ENCODE peak calls at places on chromosomes 3 and 15, in nine cellular contexts. One of them, this sample, is unnamed.

GRCh38 chr3:39814007-39814406 is 4.6 kb downstream of the MYRIP start:
- DNase-seq in left ventricle myocardium inferior: no peak
- DNase-seq in BJ: no peak
- DNase-seq in activated CD4-positive, alpha-beta T cell treated with anti-CD3 and anti-CD28 coated beads for 24 hours: no peak
- DNase-seq in RWPE1: no peak
- DNase-seq in Ammon's horn: peak
- DNase-seq in hepatic stellate cell: no peak
- DNase-seq in fibroblast of the conjunctiva: peak
- DNase-seq in activated T-cell treated with anti-CD3 and anti-CD28 coated beads, Interleukin-2, amount 50 U/mL, for 72 hours: no peak
- DNase-seq in this sample: no peak

GRCh38 chr3:197298858-197299854 is 744 bp upstream of the DLG1 start:
- DNase-seq in left ventricle myocardium inferior: peak
- DNase-seq in activated T-cell treated with anti-CD3 and anti-CD28 coated beads, Interleukin-2, amount 50 U/mL, for 72 hours: peak
- DNase-seq in RWPE1: peak
- DNase-seq in fibroblast of the conjunctiva: no peak
- DNase-seq in activated CD4-positive, alpha-beta T cell treated with anti-CD3 and anti-CD28 coated beads for 24 hours: no peak
- DNase-seq in Ammon's horn: no peak
- DNase-seq in BJ: no peak
- DNase-seq in hepatic stellate cell: no peak
- DNase-seq in this sample: peak

GRCh38 chr3:114608293-114608692 is 314.5 kb downstream of the TIGIT start:
- DNase-seq in Ammon's horn: no peak
- DNase-seq in hepatic stellate cell: peak
- DNase-seq in left ventricle myocardium inferior: no peak
- DNase-seq in activated T-cell treated with anti-CD3 and anti-CD28 coated beads, Interleukin-2, amount 50 U/mL, for 72 hours: no peak
- DNase-seq in activated CD4-positive, alpha-beta T cell treated with anti-CD3 and anti-CD28 coated beads for 24 hours: no peak
- DNase-seq in RWPE1: peak
- DNase-seq in fibroblast of the conjunctiva: peak
- DNase-seq in BJ: peak
- DNase-seq in this sample: no peak

GRCh38 chr15:87739866-87740265 is 516.7 kb downstream of the NTRK3 start:
- DNase-seq in left ventricle myocardium inferior: no peak
- DNase-seq in RWPE1: no peak
- DNase-seq in hepatic stellate cell: no peak
- DNase-seq in activated CD4-positive, alpha-beta T cell treated with anti-CD3 and anti-CD28 coated beads for 24 hours: no peak
- DNase-seq in BJ: no peak
- DNase-seq in fibroblast of the conjunctiva: no peak
- DNase-seq in Ammon's horn: no peak
- DNase-seq in activated T-cell treated with anti-CD3 and anti-CD28 coated beads, Interleukin-2, amount 50 U/mL, for 72 hours: no peak
- DNase-seq in this sample: no peak

GRCh38 chr3:13827256-13827655 is 52.6 kb downstream of the WNT7A start:
- DNase-seq in hepatic stellate cell: no peak
- DNase-seq in activated CD4-positive, alpha-beta T cell treated with anti-CD3 and anti-CD28 coated beads for 24 hours: no peak
- DNase-seq in RWPE1: no peak
- DNase-seq in fibroblast of the conjunctiva: no peak
- DNase-seq in Ammon's horn: no peak
- DNase-seq in BJ: no peak
- DNase-seq in activated T-cell treated with anti-CD3 and anti-CD28 coated beads, Interleukin-2, amount 50 U/mL, for 72 hours: no peak
- DNase-seq in left ventricle myocardium inferior: no peak
- DNase-seq in this sample: no peak

GRCh38 chr3:163364717-163365116 is 1713.6 kb downstream of the SI start:
- DNase-seq in BJ: peak
- DNase-seq in left ventricle myocardium inferior: no peak
- DNase-seq in Ammon's horn: no peak
- DNase-seq in RWPE1: no peak
- DNase-seq in fibroblast of the conjunctiva: no peak
- DNase-seq in hepatic stellate cell: no peak
- DNase-seq in activated T-cell treated with anti-CD3 and anti-CD28 coated beads, Interleukin-2, amount 50 U/mL, for 72 hours: no peak
- DNase-seq in activated CD4-positive, alpha-beta T cell treated with anti-CD3 and anti-CD28 coated beads for 24 hours: no peak
- DNase-seq in this sample: no peak

GRCh38 chr3:196406806-196407470 is 25.3 kb downstream of the UBXN7 start:
- DNase-seq in fibroblast of the conjunctiva: peak
- DNase-seq in BJ: peak
- DNase-seq in activated T-cell treated with anti-CD3 and anti-CD28 coated beads, Interleukin-2, amount 50 U/mL, for 72 hours: no peak
- DNase-seq in activated CD4-positive, alpha-beta T cell treated with anti-CD3 and anti-CD28 coated beads for 24 hours: no peak
- DNase-seq in RWPE1: no peak
- DNase-seq in Ammon's horn: no peak
- DNase-seq in hepatic stellate cell: peak
- DNase-seq in left ventricle myocardium inferior: no peak
- DNase-seq in this sample: no peak

GRCh38 chr15:65525622-65526021 is 4.6 kb upstream of the HACD3 start:
- DNase-seq in BJ: no peak
- DNase-seq in hepatic stellate cell: no peak
- DNase-seq in activated CD4-positive, alpha-beta T cell treated with anti-CD3 and anti-CD28 coated beads for 24 hours: no peak
- DNase-seq in Ammon's horn: no peak
- DNase-seq in activated T-cell treated with anti-CD3 and anti-CD28 coated beads, Interleukin-2, amount 50 U/mL, for 72 hours: no peak
- DNase-seq in fibroblast of the conjunctiva: no peak
- DNase-seq in left ventricle myocardium inferior: peak
- DNase-seq in RWPE1: no peak
- DNase-seq in this sample: no peak

GRCh38 chr3:149142647-149143046 is 13.2 kb downstream of the HPS3 start:
- DNase-seq in activated CD4-positive, alpha-beta T cell treated with anti-CD3 and anti-CD28 coated beads for 24 hours: no peak
- DNase-seq in activated T-cell treated with anti-CD3 and anti-CD28 coated beads, Interleukin-2, amount 50 U/mL, for 72 hours: no peak
- DNase-seq in left ventricle myocardium inferior: no peak
- DNase-seq in hepatic stellate cell: no peak
- DNase-seq in fibroblast of the conjunctiva: no peak
- DNase-seq in BJ: no peak
- DNase-seq in RWPE1: no peak
- DNase-seq in Ammon's horn: no peak
- DNase-seq in this sample: no peak

GRCh38 chr3:114144909-114145688 is 33.8 kb downstream of the DRD3 start:
- DNase-seq in RWPE1: peak
- DNase-seq in activated CD4-positive, alpha-beta T cell treated with anti-CD3 and anti-CD28 coated beads for 24 hours: no peak
- DNase-seq in BJ: peak
- DNase-seq in left ventricle myocardium inferior: no peak
- DNase-seq in fibroblast of the conjunctiva: peak
- DNase-seq in hepatic stellate cell: peak
- DNase-seq in activated T-cell treated with anti-CD3 and anti-CD28 coated beads, Interleukin-2, amount 50 U/mL, for 72 hours: peak
- DNase-seq in Ammon's horn: peak
- DNase-seq in this sample: no peak

GRCh38 chr3:184239221-184239620 is 9.5 kb downstream of the ALG3 start:
- DNase-seq in BJ: no peak
- DNase-seq in RWPE1: no peak
- DNase-seq in activated T-cell treated with anti-CD3 and anti-CD28 coated beads, Interleukin-2, amount 50 U/mL, for 72 hours: no peak
- DNase-seq in hepatic stellate cell: no peak
- DNase-seq in Ammon's horn: no peak
- DNase-seq in fibroblast of the conjunctiva: no peak
- DNase-seq in left ventricle myocardium inferior: no peak
- DNase-seq in activated CD4-positive, alpha-beta T cell treated with anti-CD3 and anti-CD28 coated beads for 24 hours: no peak
- DNase-seq in this sample: no peak

GRCh38 chr3:30610702-30611410 is 4.5 kb downstream of the TGFBR2 start:
- DNase-seq in hepatic stellate cell: no peak
- DNase-seq in activated CD4-positive, alpha-beta T cell treated with anti-CD3 and anti-CD28 coated beads for 24 hours: no peak
- DNase-seq in BJ: no peak
- DNase-seq in left ventricle myocardium inferior: no peak
- DNase-seq in Ammon's horn: no peak
- DNase-seq in activated T-cell treated with anti-CD3 and anti-CD28 coated beads, Interleukin-2, amount 50 U/mL, for 72 hours: no peak
- DNase-seq in fibroblast of the conjunctiva: no peak
- DNase-seq in RWPE1: no peak
- DNase-seq in this sample: no peak

GRCh38 chr3:157542711-157543485 is 39.7 kb upstream of the VEPH1 start:
- DNase-seq in fibroblast of the conjunctiva: peak
- DNase-seq in BJ: no peak
- DNase-seq in Ammon's horn: no peak
- DNase-seq in hepatic stellate cell: peak
- DNase-seq in RWPE1: peak
- DNase-seq in activated T-cell treated with anti-CD3 and anti-CD28 coated beads, Interleukin-2, amount 50 U/mL, for 72 hours: no peak
- DNase-seq in left ventricle myocardium inferior: peak
- DNase-seq in activated CD4-positive, alpha-beta T cell treated with anti-CD3 and anti-CD28 coated beads for 24 hours: no peak
- DNase-seq in this sample: peak

GRCh38 chr3:132236701-132237651 is 80.2 kb upstream of the ACP3 start:
- DNase-seq in hepatic stellate cell: no peak
- DNase-seq in left ventricle myocardium inferior: no peak
- DNase-seq in activated CD4-positive, alpha-beta T cell treated with anti-CD3 and anti-CD28 coated beads for 24 hours: no peak
- DNase-seq in RWPE1: no peak
- DNase-seq in BJ: no peak
- DNase-seq in Ammon's horn: no peak
- DNase-seq in activated T-cell treated with anti-CD3 and anti-CD28 coated beads, Interleukin-2, amount 50 U/mL, for 72 hours: no peak
- DNase-seq in fibroblast of the conjunctiva: no peak
- DNase-seq in this sample: no peak

GRCh38 chr3:105527949-105528348 is 161.2 kb downstream of the ALCAM start:
- DNase-seq in activated CD4-positive, alpha-beta T cell treated with anti-CD3 and anti-CD28 coated beads for 24 hours: peak
- DNase-seq in fibroblast of the conjunctiva: no peak
- DNase-seq in left ventricle myocardium inferior: no peak
- DNase-seq in BJ: no peak
- DNase-seq in RWPE1: peak
- DNase-seq in hepatic stellate cell: no peak
- DNase-seq in Ammon's horn: no peak
- DNase-seq in activated T-cell treated with anti-CD3 and anti-CD28 coated beads, Interleukin-2, amount 50 U/mL, for 72 hours: peak
- DNase-seq in this sample: no peak

GRCh38 chr15:65690778-65691177 is 69.0 kb downstream of the SLC24A1 start:
- DNase-seq in activated CD4-positive, alpha-beta T cell treated with anti-CD3 and anti-CD28 coated beads for 24 hours: no peak
- DNase-seq in activated T-cell treated with anti-CD3 and anti-CD28 coated beads, Interleukin-2, amount 50 U/mL, for 72 hours: no peak
- DNase-seq in BJ: no peak
- DNase-seq in fibroblast of the conjunctiva: peak
- DNase-seq in hepatic stellate cell: no peak
- DNase-seq in left ventricle myocardium inferior: no peak
- DNase-seq in RWPE1: no peak
- DNase-seq in Ammon's horn: no peak
- DNase-seq in this sample: no peak

GRCh38 chr3:4060064-4060463 is 243.1 kb upstream of the SETMAR start:
- DNase-seq in Ammon's horn: no peak
- DNase-seq in activated T-cell treated with anti-CD3 and anti-CD28 coated beads, Interleukin-2, amount 50 U/mL, for 72 hours: no peak
- DNase-seq in left ventricle myocardium inferior: no peak
- DNase-seq in hepatic stellate cell: no peak
- DNase-seq in RWPE1: peak
- DNase-seq in activated CD4-positive, alpha-beta T cell treated with anti-CD3 and anti-CD28 coated beads for 24 hours: no peak
- DNase-seq in BJ: no peak
- DNase-seq in fibroblast of the conjunctiva: no peak
- DNase-seq in this sample: no peak

GRCh38 chr15:58517252-58517681 is 85.5 kb downstream of the LIPC start:
- DNase-seq in Ammon's horn: no peak
- DNase-seq in activated CD4-positive, alpha-beta T cell treated with anti-CD3 and anti-CD28 coated beads for 24 hours: no peak
- DNase-seq in left ventricle myocardium inferior: no peak
- DNase-seq in RWPE1: no peak
- DNase-seq in BJ: no peak
- DNase-seq in activated T-cell treated with anti-CD3 and anti-CD28 coated beads, Interleukin-2, amount 50 U/mL, for 72 hours: peak
- DNase-seq in hepatic stellate cell: no peak
- DNase-seq in fibroblast of the conjunctiva: no peak
- DNase-seq in this sample: no peak

GRCh38 chr3:181616088-181617070 is 95.3 kb upstream of the SOX2 start:
- DNase-seq in RWPE1: no peak
- DNase-seq in Ammon's horn: no peak
- DNase-seq in BJ: no peak
- DNase-seq in left ventricle myocardium inferior: no peak
- DNase-seq in activated CD4-positive, alpha-beta T cell treated with anti-CD3 and anti-CD28 coated beads for 24 hours: no peak
- DNase-seq in hepatic stellate cell: no peak
- DNase-seq in activated T-cell treated with anti-CD3 and anti-CD28 coated beads, Interleukin-2, amount 50 U/mL, for 72 hours: no peak
- DNase-seq in fibroblast of the conjunctiva: no peak
- DNase-seq in this sample: no peak

This sample was measured in Right ventricle myocardium superior.